ENCODE peak calls at places on chromosomes 16 and 17, in eight cellular contexts. G, A, B, X, D, Y, Z and P are unnamed samples.

GRCh38 chr16:22664132-22664531 is 149.8 kb upstream of the HS3ST2 start:
- DNase-seq in Z (no peak), D (no peak), G (no peak), A (no peak), X (no peak), Y (no peak), B (no peak), P (peak; percentile 55)

GRCh38 chr17:32870027-32870670 is 6.8 kb downstream of the MYO1D start:
- DNase-seq in Z (no peak), B (peak; percentile 24), Y (no peak), G (peak; percentile 5), D (no peak), A (no peak), X (no peak), P (no peak)

GRCh38 chr17:38542286-38542685 is 63.5 kb downstream of the SRCIN1 start:
- DNase-seq in G (no peak), D (no peak), Y (no peak), X (no peak), B (no peak), Z (no peak), A (no peak), P (no peak)

GRCh38 chr17:56320443-56320842 is 167.2 kb downstream of the ANKFN1 start:
- DNase-seq in Z (no peak), D (no peak), X (no peak), A (no peak), Y (no peak), G (no peak), B (no peak), P (no peak)

GRCh38 chr17:50719924-50720805 is 762 bp downstream of the LUC7L3 start:
- DNase-seq in X (no peak), Z (no peak), Y (no peak), G (peak; percentile 15), B (no peak), A (no peak), D (no peak), P (no peak)

GRCh38 chr17:78486228-78486802 is 90.9 kb downstream of the DNAH17 start:
- DNase-seq in G (no peak), D (no peak), Z (no peak), B (no peak), Y (no peak), X (no peak), A (no peak), P (no peak)

GRCh38 chr16:68374961-68375660 is 64.3 kb downstream of the PRMT7 start:
- DNase-seq in G (no peak), Z (no peak), B (no peak), A (no peak), Y (no peak), D (no peak), X (no peak), P (peak; percentile 43)

GRCh38 chr17:77420476-77420803 is 279.7 kb downstream of the SEC14L1 start:
- DNase-seq in G (no peak), Y (no peak), D (no peak), Z (no peak), X (no peak), B (no peak), A (no peak), P (no peak)

GRCh38 chr16:78742501-78743283 is 643.2 kb downstream of the WWOX start:
- DNase-seq in Y (no peak), D (peak; percentile 68), G (no peak), B (no peak), Z (no peak), A (peak; percentile 57), X (no peak), P (no peak)

GRCh38 chr17:9973689-9974459 is 68.8 kb upstream of the RCVRN start:
- DNase-seq in Z (no peak), G (no peak), B (no peak), X (no peak), A (no peak), Y (no peak), D (no peak), P (no peak)
- H3K27ac ChIP-seq in Z (no peak overlapping the region), G (peak overlapping the region; percentile 17), B (no peak overlapping the region), X (no peak overlapping the region), A (peak overlapping the region; percentile 49), Y (no peak overlapping the region), D (peak overlapping the region; percentile 37), P (peak overlapping the region; percentile 8)

GRCh38 chr17:80291260-80291659 is 30.6 kb downstream of the RNF213 start:
- DNase-seq in X (no peak), D (no peak), A (no peak), Y (no peak), Z (no peak), G (no peak), B (no peak), P (no peak)

GRCh38 chr17:80291691-80292487 is 31.2 kb downstream of the RNF213 start:
- DNase-seq in D (no peak), B (no peak), G (no peak), X (no peak), Z (no peak), A (no peak), Y (no peak), P (no peak)

GRCh38 chr17:80294210-80294609 is 33.6 kb downstream of the RNF213 start:
- DNase-seq in Z (no peak), Y (no peak), D (peak; percentile 20), X (no peak), G (no peak), A (no peak), B (no peak), P (no peak)

GRCh38 chr17:80294653-80295052 is 34.0 kb downstream of the RNF213 start:
- DNase-seq in G (no peak), B (no peak), X (no peak), Z (no peak), A (no peak), D (no peak), Y (no peak), P (no peak)

GRCh38 chr17:80292557-80292956 is 31.9 kb downstream of the RNF213 start:
- DNase-seq in B (no peak), X (no peak), A (no peak), D (no peak), G (no peak), Y (no peak), Z (no peak), P (no peak)
- TF ChIP-seq CTCF in B (no peak), X (no peak), A (no peak), D (no peak), G (no peak), Y (peak; percentile 9), Z (no peak), P (no peak)

DNA sequence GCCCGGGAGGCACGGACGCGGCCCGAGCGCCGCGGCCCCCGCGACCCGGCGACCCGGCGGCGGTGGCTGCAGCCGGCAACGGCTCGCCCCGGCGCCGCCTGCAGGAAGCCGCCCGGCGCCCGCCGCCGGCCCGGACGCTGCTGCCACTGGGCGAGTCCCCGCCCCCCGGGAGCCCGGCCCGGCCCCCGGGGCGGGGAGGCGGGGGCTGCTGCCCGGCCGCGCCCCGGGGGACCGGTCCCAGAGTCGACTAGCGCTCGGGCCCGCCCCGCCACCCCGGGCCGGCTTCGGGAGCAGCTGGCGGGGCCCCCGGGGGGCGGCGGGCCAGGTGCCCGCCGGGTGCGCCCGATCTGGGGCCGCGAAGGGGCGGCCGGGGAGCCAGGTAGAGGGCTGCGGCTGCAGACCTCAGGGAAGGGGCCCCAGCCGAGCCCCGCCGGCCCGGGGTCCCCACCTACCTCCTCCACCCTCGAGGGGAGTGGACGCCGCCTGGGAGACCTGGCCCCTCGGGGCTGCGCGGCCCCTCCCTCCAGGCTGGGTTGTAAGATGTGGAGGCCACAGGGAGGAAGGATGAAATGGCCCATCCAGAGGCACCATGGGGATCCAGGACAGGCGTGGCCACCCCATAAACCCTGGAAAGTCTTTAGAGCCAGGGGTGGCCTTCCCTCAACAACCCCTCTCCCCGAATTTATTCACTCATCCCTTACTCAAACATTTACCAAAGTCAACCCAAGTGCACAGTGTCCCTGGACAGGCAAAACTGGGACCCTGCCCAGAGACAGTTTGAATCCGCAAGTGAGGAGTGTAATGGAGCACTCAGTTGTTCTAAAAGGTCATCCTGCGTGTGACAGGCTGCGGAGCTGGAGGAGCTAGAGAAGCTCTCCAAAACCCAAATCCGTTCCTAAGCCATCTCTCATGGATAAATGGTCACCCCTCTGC is at the start of gene CDYL2:
- DNase-seq in Y (peak; percentile 11), B (no peak), A (peak; percentile 82), G (no peak), Z (no peak), D (peak; percentile 61), X (no peak), P (no peak)
- H3K27ac ChIP-seq in Y (no peak within 1 kb of the TSS), B (no peak within 1 kb of the TSS), A (peak within 1 kb of the TSS; percentile 65), G (no peak within 1 kb of the TSS), Z (no peak within 1 kb of the TSS), D (peak within 1 kb of the TSS; percentile 51), X (no peak within 1 kb of the TSS), P (no peak within 1 kb of the TSS)

GRCh38 chr17:41061969-41062368 is 2.1 kb upstream of the KRTAP2-3 start:
- DNase-seq in B (no peak), A (no peak), Y (no peak), Z (peak; percentile 47), X (no peak), D (no peak), G (no peak), P (no peak)
- TF ChIP-seq CTCF in B (no peak), A (no peak), Y (no peak), Z (no peak), X (no peak), D (no peak), G (no peak), P (no peak)

GRCh38 chr16:81647527-81647926 is 131.6 kb upstream of the PLCG2 start:
- DNase-seq in G (no peak), X (no peak), B (no peak), D (no peak), Z (peak; percentile 51), A (peak; percentile 38), Y (no peak), P (no peak)

GRCh38 chr16:81650982-81651562 is 128.0 kb upstream of the PLCG2 start:
- DNase-seq in X (no peak), D (peak; percentile 70), Y (peak; percentile 18), Z (no peak), G (peak; percentile 61), A (peak; percentile 64), B (peak; percentile 92), P (no peak)

GRCh38 chr16:81651758-81652718 is 127.1 kb upstream of the PLCG2 start:
- DNase-seq in D (no peak), Z (no peak), Y (no peak), B (peak; percentile 67), A (no peak), X (no peak), G (no peak), P (peak; percentile 44)

GRCh38 chr16:81650281-81650680 is 128.8 kb upstream of the PLCG2 start:
- DNase-seq in D (no peak), X (no peak), B (no peak), Z (no peak), Y (no peak), G (no peak), A (no peak), P (no peak)

GRCh38 chr16:81649561-81649960 is 129.5 kb upstream of the PLCG2 start:
- DNase-seq in Z (no peak), D (no peak), B (no peak), G (no peak), X (no peak), A (no peak), Y (no peak), P (no peak)
- H3K27ac ChIP-seq in Z (no peak overlapping the region), D (peak overlapping the region; percentile 74), B (no peak overlapping the region), G (no peak overlapping the region), X (no peak overlapping the region), A (no peak overlapping the region), Y (no peak overlapping the region), P (no peak overlapping the region)

DNA sequence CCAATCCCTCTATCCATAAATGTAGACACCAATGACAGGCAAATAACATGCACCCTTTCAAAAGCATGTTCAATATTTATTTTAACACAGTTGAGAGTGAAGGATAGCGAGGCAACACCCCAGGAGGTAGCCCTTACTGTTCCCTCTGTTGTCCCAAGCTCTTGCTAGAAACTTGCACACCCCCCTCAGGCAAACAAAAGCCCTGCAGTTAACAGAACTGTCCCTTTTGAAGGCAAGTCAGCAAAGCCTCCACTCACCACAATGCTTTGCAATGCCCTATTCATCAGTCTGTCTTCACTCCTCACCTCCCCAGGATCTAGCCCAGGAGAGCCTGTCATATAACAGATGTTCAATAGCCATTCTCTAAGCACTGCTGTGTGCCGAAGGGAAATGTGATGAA is 3.5 kb upstream of the CNEP1R1 start:
- DNase-seq in A (peak; percentile 27), Z (no peak), G (no peak), D (no peak), Y (peak; percentile 39), X (no peak), B (no peak), P (no peak)
- TF ChIP-seq CTCF in A (no peak), Z (no peak), G (no peak), D (no peak), Y (peak; percentile 19), X (no peak), B (no peak), P (no peak)